ENCODE peak calls at places on chromosomes 5 and 9, in four cellular contexts. A is IMR-90, J is heart right ventricle, S is A549. H is an unnamed sample. For H3K4me1, the result is how much of the 10 kb centered on the place peaks cover.

GRCh38 chr5:176810084-176810597 is at the start of gene UNC5A:
- DNase-seq in S (no peak), A (peak), J (peak), H (no peak)

GRCh38 chr9:137387034-137387890 is 35.7 kb downstream of the EXD3 start:
- DNase-seq in S (no peak), A (no peak), J (no peak), H (no peak)

GRCh38 chr9:76022317-76022716 is 131.8 kb downstream of the PCSK5 start:
- DNase-seq in S (no peak), A (no peak), J (no peak), H (no peak)

GRCh38 chr9:76092572-76092971 is 202.1 kb downstream of the PCSK5 start:
- DNase-seq in S (no peak), A (no peak), J (no peak), H (no peak)

GRCh38 chr9:99822596-99823391 is 1.1 kb downstream of the NR4A3 start:
- DNase-seq in A (peak), J (peak), S (peak), H (peak)

GRCh38 chr5:95808686-95809413 is 13.7 kb downstream of the GLRX start:
- DNase-seq in A (peak), S (no peak), J (peak), H (peak)

GRCh38 chr9:37918665-37919165 is 14.8 kb upstream of the SLC25A51 start:
- DNase-seq in J (no peak), S (no peak), A (no peak), H (no peak)

GRCh38 chr5:56270058-56270457 is 36.9 kb upstream of the ANKRD55 start:
- DNase-seq in A (no peak), S (no peak), J (no peak), H (no peak)

GRCh38 chr5:96590796-96591195 is 71.4 kb upstream of the CAST start:
- DNase-seq in S (no peak), A (no peak), J (no peak), H (no peak)

GRCh38 chr5:77628840-77629552 is 9.5 kb downstream of the OTP start:
- DNase-seq in J (no peak), A (no peak), S (no peak), H (no peak)

GRCh38 chr9:132025766-132026165 is 53.9 kb downstream of the MED27 start:
- DNase-seq in S (no peak), J (no peak), A (no peak), H (no peak)
- H3K27ac ChIP-seq in S (no peak), J (no peak), A (no peak), H (no peak)

DNA sequence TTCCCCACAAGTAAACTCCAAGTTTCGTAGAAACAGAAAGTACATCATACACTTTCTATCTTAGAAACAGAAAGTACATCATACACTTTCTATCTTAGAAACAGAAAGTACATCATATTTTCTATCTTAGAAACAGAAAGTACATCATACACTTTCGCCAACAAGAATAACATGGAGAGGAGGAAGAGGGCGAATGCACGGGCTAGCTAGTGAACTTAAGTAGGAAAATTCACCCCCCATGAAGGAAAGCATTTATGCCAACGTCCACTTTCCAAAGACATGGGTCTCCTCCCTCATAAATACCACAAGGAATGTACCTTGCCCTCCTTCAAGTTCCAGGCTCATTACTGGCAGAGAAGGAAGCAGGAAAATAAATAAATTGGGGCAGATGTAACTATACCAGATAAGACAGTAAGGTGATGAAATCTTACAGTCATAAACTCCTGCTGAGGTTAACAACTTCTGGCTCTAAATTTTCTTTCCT is 64.7 kb downstream of the FRMD3 start:
- DNase-seq in J (no peak), S (no peak), A (no peak), H (no peak)
- H3K4me1 ChIP-seq in J (under half), S (under half), A (under half), H (under half)

GRCh38 chr5:169099801-169100734 is 200.9 kb downstream of the SLIT3 start:
- DNase-seq in A (no peak), J (no peak), S (no peak), H (peak)
- H3K27ac ChIP-seq in A (no peak), J (no peak), S (peak), H (peak)

DNA sequence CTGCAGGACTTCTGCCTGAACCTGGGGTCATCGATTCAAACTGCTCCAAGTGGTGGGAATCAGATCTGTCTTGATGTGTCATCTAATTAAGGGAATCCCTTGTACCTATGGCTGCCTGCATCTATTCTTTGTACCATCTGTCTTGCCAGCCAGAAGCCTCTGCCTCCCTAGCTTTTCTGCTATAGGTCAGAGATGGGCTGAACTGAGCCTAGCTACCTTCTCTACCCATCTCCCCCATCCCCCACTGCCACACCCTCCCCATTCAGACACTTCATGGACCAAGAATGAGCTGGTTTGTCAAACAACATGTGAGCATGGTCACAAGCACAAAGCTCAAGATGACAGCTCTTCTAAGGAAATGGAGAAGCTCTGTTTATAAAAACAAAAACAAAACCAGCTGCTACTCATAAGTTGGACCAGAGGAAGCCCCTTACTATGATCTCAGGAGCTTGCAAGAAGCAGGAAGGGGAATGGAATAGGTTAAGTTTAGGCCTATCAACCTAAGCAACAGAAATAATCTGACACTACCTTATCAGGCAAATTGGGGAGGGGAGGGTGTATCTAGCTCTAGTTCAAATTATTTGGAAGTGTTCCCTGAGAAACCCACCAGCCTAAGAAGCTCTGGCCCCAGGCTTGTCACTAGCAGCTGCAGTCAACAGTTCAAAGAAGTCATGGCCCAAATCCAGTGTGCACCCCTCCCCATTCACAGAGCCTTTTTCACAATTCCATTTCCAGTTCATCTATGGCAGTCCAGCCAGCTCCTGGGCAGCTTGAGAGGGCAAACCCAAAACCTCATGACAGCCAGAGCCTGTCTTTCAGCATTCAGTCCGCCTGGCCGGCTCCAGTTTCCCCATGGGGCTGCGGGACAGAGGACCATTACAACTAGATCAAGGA is 29.9 kb downstream of the SKP1 start:
- DNase-seq in S (no peak), J (no peak), A (peak), H (no peak)
- H3K4me1 ChIP-seq in S (under half), J (under half), A (under half), H (under half)

GRCh38 chr9:90249094-90249493 is 393.5 kb downstream of the DIRAS2 start:
- DNase-seq in S (no peak), A (no peak), J (no peak), H (no peak)

GRCh38 chr9:90256345-90256744 is 386.3 kb downstream of the DIRAS2 start:
- DNase-seq in S (no peak), A (no peak), J (no peak), H (no peak)

GRCh38 chr9:90245661-90246060 is 397.0 kb downstream of the DIRAS2 start:
- DNase-seq in A (no peak), S (no peak), J (no peak), H (no peak)

GRCh38 chr9:90251311-90251710 is 391.3 kb downstream of the DIRAS2 start:
- DNase-seq in S (no peak), J (no peak), A (no peak), H (no peak)
- H3K27ac ChIP-seq in S (no peak), J (no peak), A (no peak), H (no peak)

DNA sequence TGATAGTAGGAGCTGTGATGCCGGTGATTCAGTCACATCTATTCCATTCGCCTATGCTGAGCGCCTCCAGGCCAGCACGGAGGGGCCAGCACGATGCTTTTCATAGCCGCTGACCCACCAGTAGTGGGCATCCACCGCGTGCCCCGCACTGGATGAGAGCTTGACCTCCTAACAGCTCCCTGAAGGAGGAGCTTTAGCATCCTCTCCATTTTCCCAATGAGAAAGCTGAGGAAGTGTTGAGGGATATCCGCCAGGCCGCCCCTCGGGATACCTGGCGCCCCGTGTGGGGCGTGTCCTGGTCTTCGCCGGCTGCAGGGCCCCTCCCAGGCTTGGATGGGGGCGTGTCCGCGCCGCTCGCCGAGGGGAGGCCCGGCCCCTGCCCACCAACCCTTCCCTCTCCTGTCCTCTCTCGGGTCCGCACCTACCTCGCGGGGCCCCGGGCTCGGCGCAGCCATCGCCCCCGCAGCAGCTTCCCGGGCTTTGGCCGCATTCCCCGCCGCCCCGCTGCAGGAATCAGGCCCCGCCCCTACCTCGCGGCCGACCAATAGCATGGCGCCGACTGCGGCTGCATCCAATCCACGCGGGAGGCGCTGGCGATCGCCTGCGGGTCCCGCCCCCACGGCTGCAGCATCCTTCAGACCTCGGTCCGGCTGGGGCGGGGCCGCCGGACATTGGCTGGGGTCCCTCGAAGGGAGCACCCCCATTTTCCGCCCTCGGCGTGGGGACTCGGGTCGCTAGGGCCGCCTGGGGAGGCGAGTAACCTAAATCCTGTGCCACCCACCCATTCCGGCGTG is at the start of gene PIP5KL1:
- DNase-seq in J (peak), S (peak), A (peak), H (peak)
- H3K4me1 ChIP-seq in J (under half), S (under half), A (under half), H (under half)